ENCODE peak calls at places on chromosome 13, in six cellular contexts. F is cardiac muscle cell, G is pancreas, E is transverse colon, D is foreskin fibroblast, T is mammary epithelial cell. C is an unnamed sample.

GRCh38 chr13:26784704-26785639 is 24.4 kb upstream of the GPR12 start:
- DNase-seq in F (no peak), D (no peak), T (no peak), E (peak; percentile 27), G (no peak), C (no peak)

GRCh38 chr13:102847272-102848234 is 1.7 kb downstream of the ERCC5 start:
- DNase-seq in D (peak; percentile 68), T (peak; percentile 13), E (no peak), F (peak; percentile 35), G (no peak), C (peak; percentile 26)

GRCh38 chr13:67230774-67231480 is 791 bp upstream of the PCDH9 start:
- DNase-seq in T (peak; percentile 63), D (peak; percentile 80), G (peak; percentile 72), E (peak; percentile 39), F (peak; percentile 88), C (peak; percentile 35)

GRCh38 chr13:25214371-25215252 is 42.5 kb upstream of the AMER2 start:
- DNase-seq in G (no peak), T (peak; percentile 16), F (no peak), D (peak; percentile 64), E (no peak), C (peak; percentile 61)

GRCh38 chr13:45773236-45773635 is 71.1 kb downstream of the CBY2 start:
- DNase-seq in T (peak; percentile 65), F (no peak), G (no peak), E (no peak), D (peak; percentile 34), C (no peak)

GRCh38 chr13:47294691-47295090 is 397.8 kb upstream of the HTR2A start:
- DNase-seq in G (no peak), E (no peak), T (no peak), F (no peak), D (peak; percentile 30), C (no peak)

GRCh38 chr13:95067303-95067702 is 233.9 kb downstream of the ABCC4 start:
- DNase-seq in F (no peak), E (no peak), G (no peak), T (no peak), D (no peak), C (peak; percentile 61)

GRCh38 chr13:26482451-26483197 is 74.9 kb upstream of the WASF3 start:
- DNase-seq in G (no peak), E (peak; percentile 73), D (peak; percentile 82), F (peak; percentile 68), T (peak; percentile 57), C (peak; percentile 82)

GRCh38 chr13:39448831-39449230 is 154.2 kb downstream of the LHFPL6 start:
- DNase-seq in T (no peak), F (peak; percentile 44), G (no peak), E (no peak), D (no peak), C (no peak)

GRCh38 chr13:93505104-93505952 is 278.7 kb downstream of the GPC6 start:
- DNase-seq in E (no peak), T (no peak), D (peak; percentile 37), F (peak; percentile 36), G (no peak), C (peak; percentile 2)

GRCh38 chr13:36885901-36886300 is 34.1 kb downstream of the SMAD9 start:
- DNase-seq in G (no peak), F (peak; percentile 11), D (no peak), T (no peak), E (no peak), C (no peak)

GRCh38 chr13:66853559-66853958 is 376.6 kb downstream of the PCDH9 start:
- DNase-seq in G (no peak), F (no peak), T (peak; percentile 72), E (no peak), D (peak; percentile 17), C (no peak)

GRCh38 chr13:27171244-27171829 is at the start of gene USP12:
- DNase-seq in F (peak; percentile 79), T (peak; percentile 23), D (peak; percentile 71), E (peak; percentile 32), G (peak; percentile 80), C (no peak)

GRCh38 chr13:20136781-20137703 is 23.8 kb downstream of the GJA3 start:
- DNase-seq in T (peak; percentile 14), D (peak; percentile 65), E (peak; percentile 67), F (no peak), G (peak; percentile 87), C (no peak)

GRCh38 chr13:100525453-100526298 is 62.9 kb downstream of the GGACT start:
- DNase-seq in G (no peak), F (peak; percentile 45), T (no peak), D (peak; percentile 12), E (no peak), C (no peak)

GRCh38 chr13:109026266-109026665 is 396.9 kb downstream of the MYO16 start:
- DNase-seq in D (no peak), E (no peak), G (no peak), F (no peak), T (no peak), C (no peak)
- H3K4me3 ChIP-seq in D (no peak overlapping the region), E (no peak overlapping the region), G (no peak overlapping the region), F (no peak overlapping the region), T (no peak overlapping the region), C (no peak overlapping the region)

GRCh38 chr13:23671367-23671766 is 101.2 kb downstream of the TNFRSF19 start:
- DNase-seq in D (peak; percentile 63), F (no peak), T (no peak), G (no peak), E (no peak), C (no peak)
- H3K4me3 ChIP-seq in D (no peak overlapping the region), F (no peak overlapping the region), T (no peak overlapping the region), G (no peak overlapping the region), E (no peak overlapping the region), C (no peak overlapping the region)

GRCh38 chr13:53066411-53066810 is 37.8 kb downstream of the OLFM4 start:
- DNase-seq in D (no peak), E (no peak), T (no peak), F (no peak), G (no peak), C (no peak)

GRCh38 chr13:53064721-53065120 is 36.1 kb downstream of the OLFM4 start:
- DNase-seq in E (no peak), T (no peak), D (no peak), F (no peak), G (peak; percentile 55), C (no peak)

GRCh38 chr13:53058077-53058660 is 29.6 kb downstream of the OLFM4 start:
- DNase-seq in E (no peak), T (no peak), G (no peak), D (no peak), F (no peak), C (no peak)

GRCh38 chr13:53060840-53061485 is 32.4 kb downstream of the OLFM4 start:
- DNase-seq in F (no peak), G (no peak), E (peak; percentile 28), D (no peak), T (no peak), C (no peak)
- H3K4me3 ChIP-seq in F (no peak overlapping the region), G (no peak overlapping the region), E (no peak overlapping the region), D (no peak overlapping the region), T (no peak overlapping the region), C (no peak overlapping the region)

GRCh38 chr13:110305949-110306339 is 1.0 kb downstream of the COL4A1 start:
- DNase-seq in E (no peak), D (peak; percentile 55), F (no peak), G (no peak), T (no peak), C (peak; percentile 20)

GRCh38 chr13:110304256-110304655 is 2.7 kb downstream of the COL4A1 start:
- DNase-seq in D (peak; percentile 79), F (no peak), E (no peak), T (no peak), G (no peak), C (no peak)

GRCh38 chr13:110306340-110306959 is 507 bp downstream of the COL4A1 start:
- DNase-seq in D (peak; percentile 55), E (no peak), F (peak; percentile 51), G (peak; percentile 68), T (no peak), C (no peak)

GRCh38 chr13:110305001-110305400 is 2.0 kb downstream of the COL4A1 start:
- DNase-seq in T (no peak), F (no peak), D (no peak), G (no peak), E (no peak), C (no peak)

GRCh38 chr13:110305544-110305943 is 1.4 kb downstream of the COL4A1 start:
- DNase-seq in F (no peak), G (no peak), D (no peak), E (no peak), T (no peak), C (no peak)
- H3K4me3 ChIP-seq in F (peak overlapping the region; percentile 71), G (no peak overlapping the region), D (peak overlapping the region; percentile 70), E (peak overlapping the region; percentile 69), T (peak overlapping the region; percentile 66), C (peak overlapping the region; percentile 72)

GRCh38 chr13:76884167-76884566 is 2.0 kb downstream of the KCTD12 start:
- DNase-seq in D (peak; percentile 78), T (peak; percentile 49), F (peak; percentile 73), E (peak; percentile 17), G (no peak), C (no peak)
- H3K4me3 ChIP-seq in D (peak overlapping the region; percentile 73), T (peak overlapping the region; percentile 81), F (peak overlapping the region; percentile 94), E (peak overlapping the region; percentile 80), G (peak overlapping the region; percentile 66), C (peak overlapping the region; percentile 80)

GRCh38 chr13:97142452-97142851 is 79.7 kb upstream of the MBNL2 start:
- DNase-seq in F (peak; percentile 4), T (no peak), D (no peak), E (peak; percentile 70), G (peak; percentile 56), C (no peak)

GRCh38 chr13:97139704-97140103 is 82.4 kb upstream of the MBNL2 start:
- DNase-seq in G (no peak), D (no peak), E (no peak), F (no peak), T (no peak), C (no peak)

GRCh38 chr13:97140611-97141010 is 81.5 kb upstream of the MBNL2 start:
- DNase-seq in F (no peak), D (peak; percentile 54), G (no peak), E (no peak), T (no peak), C (no peak)

GRCh38 chr13:97145057-97145456 is 77.1 kb upstream of the MBNL2 start:
- DNase-seq in G (no peak), E (no peak), T (no peak), D (no peak), F (no peak), C (no peak)

GRCh38 chr13:97141564-97142005 is 80.5 kb upstream of the MBNL2 start:
- DNase-seq in D (peak; percentile 91), G (no peak), F (peak; percentile 20), E (peak; percentile 88), T (peak; percentile 91), C (peak; percentile 92)
- H3K4me3 ChIP-seq in D (no peak overlapping the region), G (no peak overlapping the region), F (no peak overlapping the region), E (peak overlapping the region; percentile 40), T (no peak overlapping the region), C (peak overlapping the region; percentile 29)

GRCh38 chr13:65453982-65454381 is 1776.2 kb downstream of the PCDH9 start:
- DNase-seq in F (no peak), G (no peak), E (no peak), D (no peak), T (no peak), C (no peak)
- H3K4me3 ChIP-seq in F (no peak overlapping the region), G (no peak overlapping the region), E (no peak overlapping the region), D (no peak overlapping the region), T (no peak overlapping the region), C (no peak overlapping the region)

C was measured in PC-3.